ENCODE peak calls at places on chromosomes 4 and X, in four cellular contexts. S is colonic mucosa, G is right lobe of liver, A is spleen. Y is an unnamed sample.

GRCh38 chr4:40299126-40299525 is 36.0 kb upstream of the CHRNA9 start:
- DNase-seq in S (no peak), A (no peak), G (no peak), Y (no peak)

GRCh38 chr4:75745192-75745591 is 20.8 kb downstream of the USO1 start:
- DNase-seq in S (no peak), A (no peak), G (no peak), Y (no peak)

GRCh38 chr4:187090401-187090800 is 366.7 kb upstream of the FAT1 start:
- DNase-seq in A (no peak), S (no peak), G (no peak), Y (no peak)

GRCh38 chrX:16119353-16120220 is 3.8 kb upstream of the GRPR start:
- DNase-seq in A (no peak), S (no peak), G (no peak), Y (no peak)

GRCh38 chrX:97529801-97530200 is 646.1 kb downstream of the RPA4 start:
- DNase-seq in G (no peak), A (no peak), S (no peak), Y (no peak)

GRCh38 chrX:41512394-41512793 is 65.3 kb downstream of the NYX start:
- DNase-seq in A (no peak), G (no peak), S (no peak), Y (no peak)

GRCh38 chrX:111006119-111006518 is 89.9 kb upstream of the PAK3 start:
- DNase-seq in G (no peak), A (no peak), S (no peak), Y (no peak)

GRCh38 chr4:21697583-21697982 is 251.0 kb downstream of the KCNIP4 start:
- DNase-seq in G (no peak), A (peak; percentile 64), S (no peak), Y (no peak)

GRCh38 chr4:108693819-108694218 is 43.4 kb downstream of the OSTC start:
- DNase-seq in G (no peak), S (no peak), A (no peak), Y (no peak)

GRCh38 chr4:3835527-3836040 is 69.4 kb downstream of the ADRA2C start:
- DNase-seq in A (no peak), G (no peak), S (no peak), Y (no peak)

GRCh38 chr4:5030152-5030668 is 11.0 kb upstream of the CYTL1 start:
- DNase-seq in A (no peak), G (no peak), S (no peak), Y (no peak)

GRCh38 chrX:47628980-47629379 is 750 bp downstream of the CFP start:
- DNase-seq in S (no peak), A (no peak), G (no peak), Y (peak; percentile 45)

GRCh38 chrX:16999275-16999674 is 52.8 kb downstream of the REPS2 start:
- DNase-seq in S (no peak), G (no peak), A (no peak), Y (no peak)

GRCh38 chr4:23888421-23889319 is 1.2 kb downstream of the PPARGC1A start:
- DNase-seq in G (no peak), S (peak; percentile 60), A (no peak), Y (no peak)
- H3K4me3 ChIP-seq in G (peak overlapping the region; percentile 38), S (peak overlapping the region; percentile 49), A (peak overlapping the region; percentile 44), Y (no peak overlapping the region)

GRCh38 chr4:144501231-144501780 is 144.7 kb upstream of the HHIP start:
- DNase-seq in S (no peak), G (no peak), A (no peak), Y (no peak)
- H3K27me3 ChIP-seq in S (no peaks in the 10 kb centered on the region), G (no peaks in the 10 kb centered on the region), A (no peaks in the 10 kb centered on the region), Y (no peaks in the 10 kb centered on the region)

DNA sequence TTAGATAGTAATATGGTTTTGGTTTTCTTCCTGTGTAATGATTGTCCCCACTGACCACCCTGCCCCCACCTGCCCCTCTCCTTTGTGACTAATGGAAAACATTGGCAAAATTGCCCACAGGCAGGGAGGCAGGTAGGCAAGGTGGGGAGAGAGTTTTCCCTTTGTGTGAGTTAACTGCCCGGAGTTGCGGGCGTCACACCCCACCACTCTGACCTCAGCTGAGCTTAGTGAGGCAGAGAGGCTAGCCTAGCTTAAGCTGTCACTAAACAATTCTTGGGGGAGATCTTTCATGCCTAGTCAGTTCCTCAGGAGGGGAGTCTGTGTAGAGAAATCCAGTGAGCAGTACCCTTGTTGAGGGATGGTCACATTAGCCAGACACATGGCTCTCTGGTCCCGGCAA is 245.3 kb downstream of the BCOR start:
- DNase-seq in S (no peak), A (no peak), G (no peak), Y (no peak)
- H3K4me1 ChIP-seq in S (no peaks in the 10 kb centered on the region), A (peaks cover 47% of the 10 kb centered on the region), G (no peaks in the 10 kb centered on the region), Y (peaks cover 45% of the 10 kb centered on the region)

GRCh38 chr4:123699823-123700822 is 303.5 kb downstream of the SPRY1 start:
- DNase-seq in A (no peak), G (no peak), S (no peak), Y (no peak)

GRCh38 chr4:123706961-123707360 is 310.4 kb downstream of the SPRY1 start:
- DNase-seq in S (no peak), G (no peak), A (no peak), Y (no peak)

GRCh38 chr4:123705419-123705818 is 308.8 kb downstream of the SPRY1 start:
- DNase-seq in S (no peak), A (no peak), G (no peak), Y (no peak)

GRCh38 chr4:123696712-123697111 is 300.1 kb downstream of the SPRY1 start:
- DNase-seq in G (no peak), S (no peak), A (no peak), Y (no peak)

DNA sequence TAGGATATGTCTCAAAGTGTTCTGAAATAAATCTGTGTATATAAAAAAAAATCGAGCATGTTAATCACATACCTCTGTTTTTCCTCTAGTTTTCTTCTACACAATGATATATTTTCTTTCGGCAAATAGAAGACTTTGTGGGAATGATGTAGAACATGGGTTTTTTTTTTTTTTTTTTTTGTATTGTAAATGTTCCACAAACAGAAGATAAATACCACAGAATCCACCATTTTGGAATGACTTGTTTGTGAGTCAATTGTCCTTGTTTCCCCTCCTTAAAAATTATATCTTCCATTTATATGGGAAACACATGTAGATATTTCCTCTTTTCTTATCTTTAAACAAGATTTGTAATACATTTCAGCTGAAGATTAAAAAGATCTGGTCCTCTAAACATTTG is 304.5 kb downstream of the SPRY1 start:
- DNase-seq in A (no peak), S (no peak), G (no peak), Y (no peak)
- H3K4me3 ChIP-seq in A (no peak overlapping the region), S (no peak overlapping the region), G (no peak overlapping the region), Y (no peak overlapping the region)

DNA sequence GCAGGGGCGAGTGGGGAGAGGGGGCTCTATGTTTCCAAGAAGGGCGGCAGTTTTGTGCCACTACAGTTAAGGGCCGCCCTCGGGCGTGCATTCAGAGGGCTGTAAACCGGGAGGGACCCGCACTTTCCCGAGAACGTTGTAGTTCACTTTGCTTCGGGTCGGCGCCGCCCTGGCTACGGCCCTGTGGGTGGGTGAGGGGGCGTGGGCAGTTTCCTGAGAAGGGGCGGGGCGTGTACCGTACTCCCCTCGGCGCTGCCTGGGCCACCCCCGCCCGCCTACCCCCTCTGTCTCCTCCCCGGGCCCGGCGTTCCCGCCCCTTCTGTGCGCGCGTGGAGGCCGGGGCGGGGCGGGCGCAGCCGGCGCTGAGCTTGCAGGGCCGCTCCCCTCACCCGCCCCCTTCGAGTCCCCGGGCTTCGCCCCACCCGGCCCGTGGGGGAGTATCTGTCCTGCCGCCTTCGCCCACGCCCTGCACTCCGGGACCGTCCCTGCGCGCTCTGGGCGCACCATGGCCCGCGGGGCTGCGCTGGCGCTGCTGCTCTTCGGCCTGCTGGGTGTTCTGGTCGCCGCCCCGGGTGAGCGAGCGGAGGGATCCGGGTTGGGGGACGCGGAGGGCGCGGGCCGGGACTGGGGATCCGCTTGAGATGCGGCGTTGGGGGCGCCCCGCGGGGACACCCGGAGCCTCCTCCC is at the start of gene CD99:
- DNase-seq in G (peak; percentile 95), S (peak; percentile 93), A (peak; percentile 97), Y (peak; percentile 86)
- H3K27me3 ChIP-seq in G (no peaks in the 10 kb centered on the region), S (no peaks in the 10 kb centered on the region), A (no peaks in the 10 kb centered on the region), Y (no peaks in the 10 kb centered on the region)

GRCh38 chrX:154717824-154718223 is 33.1 kb downstream of the GAB3 start:
- DNase-seq in G (no peak), S (no peak), A (no peak), Y (no peak)

GRCh38 chrX:154718607-154719006 is 32.3 kb downstream of the GAB3 start:
- DNase-seq in S (no peak), G (no peak), A (no peak), Y (no peak)

GRCh38 chrX:154721155-154721554 is 29.7 kb downstream of the GAB3 start:
- DNase-seq in S (no peak), A (no peak), G (no peak), Y (no peak)

GRCh38 chrX:154719132-154719675 is 31.7 kb downstream of the GAB3 start:
- DNase-seq in S (no peak), A (no peak), G (no peak), Y (no peak)

GRCh38 chrX:154720067-154720466 is 30.8 kb downstream of the GAB3 start:
- DNase-seq in A (no peak), S (no peak), G (no peak), Y (no peak)
- H3K4me1 ChIP-seq in A (peaks cover 81% of the 10 kb centered on the region), S (no peaks in the 10 kb centered on the region), G (no peaks in the 10 kb centered on the region), Y (peaks cover 25% of the 10 kb centered on the region)

DNA sequence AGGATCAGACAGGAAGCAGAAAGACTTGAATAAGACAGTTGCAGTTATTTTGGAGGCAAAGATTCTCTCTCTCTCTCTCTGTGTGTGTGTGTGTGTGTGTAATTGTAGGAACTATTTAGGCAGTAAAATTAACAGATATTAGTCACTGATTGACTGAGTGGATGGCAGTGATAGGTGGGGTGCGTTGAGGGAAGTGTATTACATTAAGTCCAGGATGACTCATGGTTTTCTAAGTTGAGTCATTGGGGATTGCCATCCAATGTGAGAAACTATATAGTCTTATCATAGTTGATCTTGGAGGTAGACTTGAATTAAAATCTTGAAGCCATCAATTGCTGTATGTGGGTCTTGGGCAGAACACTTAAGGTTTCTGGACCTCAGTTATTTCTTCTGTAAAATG is 75.4 kb downstream of the AR start:
- DNase-seq in S (no peak), G (no peak), A (no peak), Y (no peak)
- H3K4me3 ChIP-seq in S (no peak overlapping the region), G (no peak overlapping the region), A (no peak overlapping the region), Y (no peak overlapping the region)

DNA sequence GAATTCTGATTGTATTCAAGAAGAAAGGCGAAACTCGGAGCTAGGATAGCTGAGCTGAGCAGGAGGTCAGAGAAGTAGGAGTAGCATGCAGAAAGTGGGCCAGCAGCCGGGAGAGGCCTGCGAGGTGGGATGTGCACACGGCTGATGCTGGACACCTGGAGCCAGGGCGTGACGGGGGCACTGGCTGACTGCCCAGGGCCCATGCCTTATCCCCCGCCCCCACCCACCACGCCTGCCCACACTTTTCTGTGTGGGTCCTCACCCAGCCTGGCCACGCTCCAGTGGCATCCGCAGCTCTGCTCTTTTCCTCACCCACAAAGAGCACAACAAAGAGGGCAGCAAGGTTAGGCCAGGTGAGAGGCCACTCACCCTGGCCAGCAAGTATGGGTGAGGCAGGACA is 30.0 kb upstream of the IRF2 start:
- DNase-seq in G (no peak), S (no peak), A (peak; percentile 79), Y (no peak)
- H3K27me3 ChIP-seq in G (no peaks in the 10 kb centered on the region), S (no peaks in the 10 kb centered on the region), A (no peaks in the 10 kb centered on the region), Y (no peaks in the 10 kb centered on the region)

DNA sequence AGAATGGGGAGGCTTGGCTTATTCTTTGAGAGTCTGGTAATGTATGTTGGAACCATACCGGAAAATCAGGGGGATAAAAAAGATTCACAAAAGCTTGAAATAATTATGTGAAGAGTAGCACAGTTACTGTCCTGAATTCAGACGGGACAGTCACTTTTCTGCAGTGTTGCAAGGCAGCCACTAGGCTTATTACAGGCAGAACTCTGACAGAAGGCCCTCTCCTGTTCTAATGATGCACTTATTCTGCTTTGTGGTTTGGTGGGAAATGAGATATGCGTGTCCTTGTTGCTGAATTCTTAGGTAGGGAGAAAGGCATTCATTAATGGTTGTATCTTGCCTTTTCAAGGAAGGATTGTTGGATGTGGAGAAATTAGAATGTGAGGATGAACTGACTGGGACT is 37.2 kb downstream of the GUCY1B1 start:
- DNase-seq in A (no peak), S (no peak), G (no peak), Y (no peak)
- H3K4me1 ChIP-seq in A (no peaks in the 10 kb centered on the region), S (no peaks in the 10 kb centered on the region), G (peaks cover 15% of the 10 kb centered on the region), Y (no peaks in the 10 kb centered on the region)

Y was measured in CD4-positive, CD25-positive, alpha-beta regulatory T cell.